ENCODE peak calls at places on chromosomes 2 and 18, in nine cellular contexts. One of them, this sample, is unnamed.

GRCh38 chr18:23225518-23225917 is 90.2 kb downstream of the CABLES1 start:
- DNase-seq in PC-9: no peak
- DNase-seq in body of pancreas: no peak
- DNase-seq in astrocyte of the spinal cord: peak; percentile 95
- DNase-seq in epithelial cell of esophagus: no peak
- DNase-seq in astrocyte: peak; percentile 98
- DNase-seq in NB4: no peak
- DNase-seq in thoracic aorta: no peak
- DNase-seq in brain microvascular endothelial cell: peak; percentile 79
- DNase-seq in this sample: peak; percentile 89

GRCh38 chr2:40181855-40182254 is 270.0 kb downstream of the SLC8A1 start:
- DNase-seq in PC-9: no peak
- DNase-seq in body of pancreas: no peak
- DNase-seq in astrocyte of the spinal cord: no peak
- DNase-seq in epithelial cell of esophagus: no peak
- DNase-seq in astrocyte: no peak
- DNase-seq in NB4: no peak
- DNase-seq in thoracic aorta: no peak
- DNase-seq in brain microvascular endothelial cell: no peak
- DNase-seq in this sample: no peak

GRCh38 chr2:9010866-9011265 is 7.4 kb upstream of the MBOAT2 start:
- DNase-seq in PC-9: no peak
- DNase-seq in body of pancreas: no peak
- DNase-seq in astrocyte of the spinal cord: peak; percentile 84
- DNase-seq in epithelial cell of esophagus: no peak
- DNase-seq in astrocyte: peak; percentile 78
- DNase-seq in NB4: no peak
- DNase-seq in thoracic aorta: no peak
- DNase-seq in brain microvascular endothelial cell: peak; percentile 13
- DNase-seq in this sample: peak; percentile 60

GRCh38 chr2:40348038-40348437 is 103.9 kb downstream of the SLC8A1 start:
- DNase-seq in PC-9: no peak
- DNase-seq in body of pancreas: no peak
- DNase-seq in astrocyte of the spinal cord: no peak
- DNase-seq in epithelial cell of esophagus: no peak
- DNase-seq in astrocyte: no peak
- DNase-seq in NB4: no peak
- DNase-seq in thoracic aorta: no peak
- DNase-seq in brain microvascular endothelial cell: no peak
- DNase-seq in this sample: no peak

GRCh38 chr2:208183526-208183925 is 6.3 kb downstream of the C2orf80 start:
- DNase-seq in PC-9: no peak
- DNase-seq in body of pancreas: no peak
- DNase-seq in astrocyte of the spinal cord: no peak
- DNase-seq in epithelial cell of esophagus: no peak
- DNase-seq in astrocyte: no peak
- DNase-seq in NB4: no peak
- DNase-seq in thoracic aorta: no peak
- DNase-seq in brain microvascular endothelial cell: no peak
- DNase-seq in this sample: no peak

GRCh38 chr18:21897811-21898210 is 157.2 kb downstream of the MIB1 start:
- DNase-seq in PC-9: peak; percentile 24
- DNase-seq in body of pancreas: peak; percentile 52
- DNase-seq in astrocyte of the spinal cord: peak; percentile 41
- DNase-seq in epithelial cell of esophagus: peak; percentile 52
- DNase-seq in astrocyte: no peak
- DNase-seq in NB4: peak; percentile 53
- DNase-seq in thoracic aorta: no peak
- DNase-seq in brain microvascular endothelial cell: peak; percentile 47
- DNase-seq in this sample: no peak

GRCh38 chr2:128644745-128645256 is 326.1 kb upstream of the HS6ST1 start:
- DNase-seq in PC-9: no peak
- DNase-seq in body of pancreas: no peak
- DNase-seq in astrocyte of the spinal cord: no peak
- DNase-seq in epithelial cell of esophagus: no peak
- DNase-seq in astrocyte: no peak
- DNase-seq in NB4: no peak
- DNase-seq in thoracic aorta: no peak
- DNase-seq in brain microvascular endothelial cell: no peak
- DNase-seq in this sample: no peak

GRCh38 chr2:236715511-236715961 is 145.9 kb downstream of the ACKR3 start:
- DNase-seq in PC-9: no peak
- DNase-seq in body of pancreas: no peak
- DNase-seq in astrocyte of the spinal cord: no peak
- DNase-seq in epithelial cell of esophagus: no peak
- DNase-seq in astrocyte: peak; percentile 28
- DNase-seq in NB4: no peak
- DNase-seq in thoracic aorta: no peak
- DNase-seq in brain microvascular endothelial cell: no peak
- DNase-seq in this sample: no peak

GRCh38 chr2:45651415-45652089 is at the start of gene PRKCE:
- DNase-seq in PC-9: peak; percentile 38
- DNase-seq in body of pancreas: peak; percentile 69
- DNase-seq in astrocyte of the spinal cord: peak; percentile 29
- DNase-seq in epithelial cell of esophagus: peak; percentile 29
- DNase-seq in astrocyte: no peak
- DNase-seq in NB4: peak; percentile 21
- DNase-seq in thoracic aorta: peak; percentile 20
- DNase-seq in brain microvascular endothelial cell: peak; percentile 17
- DNase-seq in this sample: no peak

GRCh38 chr2:14774569-14774968 is 142.1 kb downstream of the LRATD1 start:
- DNase-seq in PC-9: no peak
- DNase-seq in body of pancreas: no peak
- DNase-seq in astrocyte of the spinal cord: no peak
- DNase-seq in epithelial cell of esophagus: no peak
- DNase-seq in astrocyte: no peak
- DNase-seq in NB4: no peak
- DNase-seq in thoracic aorta: no peak
- DNase-seq in brain microvascular endothelial cell: no peak
- DNase-seq in this sample: no peak

GRCh38 chr18:69944434-69944833 is 3.2 kb downstream of the CD226 start:
- DNase-seq in PC-9: no peak
- DNase-seq in body of pancreas: no peak
- DNase-seq in astrocyte of the spinal cord: no peak
- DNase-seq in epithelial cell of esophagus: no peak
- DNase-seq in astrocyte: no peak
- DNase-seq in NB4: no peak
- DNase-seq in thoracic aorta: no peak
- DNase-seq in brain microvascular endothelial cell: no peak
- DNase-seq in this sample: no peak

GRCh38 chr2:120686511-120687168 is 49.0 kb upstream of the GLI2 start:
- DNase-seq in PC-9: no peak
- DNase-seq in body of pancreas: no peak
- DNase-seq in astrocyte of the spinal cord: no peak
- DNase-seq in epithelial cell of esophagus: no peak
- DNase-seq in astrocyte: no peak
- DNase-seq in NB4: no peak
- DNase-seq in thoracic aorta: no peak
- DNase-seq in brain microvascular endothelial cell: no peak
- DNase-seq in this sample: no peak

GRCh38 chr2:136117391-136117841 is 533 bp downstream of the CXCR4 start:
- DNase-seq in PC-9: no peak
- DNase-seq in body of pancreas: no peak
- DNase-seq in astrocyte of the spinal cord: peak; percentile 39
- DNase-seq in epithelial cell of esophagus: peak; percentile 37
- DNase-seq in astrocyte: peak; percentile 36
- DNase-seq in NB4: peak; percentile 80
- DNase-seq in thoracic aorta: no peak
- DNase-seq in brain microvascular endothelial cell: peak; percentile 16
- DNase-seq in this sample: no peak

GRCh38 chr2:221377597-221377996 is 194.5 kb downstream of the EPHA4 start:
- DNase-seq in PC-9: no peak
- DNase-seq in body of pancreas: no peak
- DNase-seq in astrocyte of the spinal cord: no peak
- DNase-seq in epithelial cell of esophagus: no peak
- DNase-seq in astrocyte: no peak
- DNase-seq in NB4: no peak
- DNase-seq in thoracic aorta: no peak
- DNase-seq in brain microvascular endothelial cell: no peak
- DNase-seq in this sample: no peak

GRCh38 chr2:75277111-75277510 is 77.8 kb upstream of the TACR1 start:
- DNase-seq in PC-9: no peak
- DNase-seq in body of pancreas: no peak
- DNase-seq in astrocyte of the spinal cord: peak; percentile 54
- DNase-seq in epithelial cell of esophagus: peak; percentile 67
- DNase-seq in astrocyte: peak; percentile 67
- DNase-seq in NB4: no peak
- DNase-seq in thoracic aorta: no peak
- DNase-seq in brain microvascular endothelial cell: no peak
- DNase-seq in this sample: peak; percentile 19

GRCh38 chr2:241617431-241618154 is 19.4 kb downstream of the THAP4 start:
- DNase-seq in PC-9: no peak
- DNase-seq in body of pancreas: no peak
- DNase-seq in astrocyte of the spinal cord: peak; percentile 18
- DNase-seq in epithelial cell of esophagus: peak; percentile 33
- DNase-seq in astrocyte: no peak
- DNase-seq in NB4: no peak
- DNase-seq in thoracic aorta: no peak
- DNase-seq in brain microvascular endothelial cell: no peak
- DNase-seq in this sample: no peak

GRCh38 chr2:74560591-74560990 is 6.1 kb downstream of the DOK1 start:
- DNase-seq in PC-9: peak; percentile 28
- DNase-seq in body of pancreas: no peak
- DNase-seq in astrocyte of the spinal cord: no peak
- DNase-seq in epithelial cell of esophagus: peak; percentile 18
- DNase-seq in astrocyte: no peak
- DNase-seq in NB4: no peak
- DNase-seq in thoracic aorta: no peak
- DNase-seq in brain microvascular endothelial cell: no peak
- DNase-seq in this sample: no peak

GRCh38 chr2:60213865-60214657 is 339.4 kb downstream of the BCL11A start:
- DNase-seq in PC-9: no peak
- DNase-seq in body of pancreas: peak; percentile 78
- DNase-seq in astrocyte of the spinal cord: no peak
- DNase-seq in epithelial cell of esophagus: peak; percentile 99
- DNase-seq in astrocyte: no peak
- DNase-seq in NB4: peak; percentile 69
- DNase-seq in thoracic aorta: no peak
- DNase-seq in brain microvascular endothelial cell: no peak
- DNase-seq in this sample: no peak

GRCh38 chr18:62982600-62983251 is 267.4 kb downstream of the PHLPP1 start:
- DNase-seq in PC-9: peak; percentile 36
- DNase-seq in body of pancreas: peak; percentile 59
- DNase-seq in astrocyte of the spinal cord: peak; percentile 57
- DNase-seq in epithelial cell of esophagus: peak; percentile 55
- DNase-seq in astrocyte: peak; percentile 17
- DNase-seq in NB4: peak; percentile 68
- DNase-seq in thoracic aorta: no peak
- DNase-seq in brain microvascular endothelial cell: peak; percentile 33
- DNase-seq in this sample: no peak
- H3K4me3 ChIP-seq in PC-9: no peak overlapping the region
- H3K4me3 ChIP-seq in body of pancreas: no peak overlapping the region
- H3K4me3 ChIP-seq in astrocyte of the spinal cord: no peak overlapping the region
- H3K4me3 ChIP-seq in epithelial cell of esophagus: no peak overlapping the region
- H3K4me3 ChIP-seq in astrocyte: no peak overlapping the region
- H3K4me3 ChIP-seq in NB4: no peak overlapping the region
- H3K4me3 ChIP-seq in thoracic aorta: peak overlapping the region; percentile 71
- H3K4me3 ChIP-seq in brain microvascular endothelial cell: peak overlapping the region; percentile 33
- H3K4me3 ChIP-seq in this sample: peak overlapping the region; percentile 12

GRCh38 chr2:106537047-106537446 is 49.9 kb downstream of the CD8B2 start:
- DNase-seq in PC-9: no peak
- DNase-seq in body of pancreas: no peak
- DNase-seq in astrocyte of the spinal cord: no peak
- DNase-seq in epithelial cell of esophagus: no peak
- DNase-seq in astrocyte: no peak
- DNase-seq in NB4: peak; percentile 79
- DNase-seq in thoracic aorta: no peak
- DNase-seq in brain microvascular endothelial cell: no peak
- DNase-seq in this sample: no peak

GRCh38 chr2:106536490-106536889 is 49.3 kb downstream of the CD8B2 start:
- DNase-seq in PC-9: no peak
- DNase-seq in body of pancreas: no peak
- DNase-seq in astrocyte of the spinal cord: no peak
- DNase-seq in epithelial cell of esophagus: no peak
- DNase-seq in astrocyte: no peak
- DNase-seq in NB4: no peak
- DNase-seq in thoracic aorta: no peak
- DNase-seq in brain microvascular endothelial cell: no peak
- DNase-seq in this sample: no peak

GRCh38 chr2:106540886-106541285 is 53.7 kb downstream of the CD8B2 start:
- DNase-seq in PC-9: no peak
- DNase-seq in body of pancreas: no peak
- DNase-seq in astrocyte of the spinal cord: no peak
- DNase-seq in epithelial cell of esophagus: no peak
- DNase-seq in astrocyte: no peak
- DNase-seq in NB4: peak; percentile 21
- DNase-seq in thoracic aorta: no peak
- DNase-seq in brain microvascular endothelial cell: no peak
- DNase-seq in this sample: no peak

GRCh38 chr2:106534471-106534870 is 47.3 kb downstream of the CD8B2 start:
- DNase-seq in PC-9: no peak
- DNase-seq in body of pancreas: no peak
- DNase-seq in astrocyte of the spinal cord: no peak
- DNase-seq in epithelial cell of esophagus: no peak
- DNase-seq in astrocyte: no peak
- DNase-seq in NB4: no peak
- DNase-seq in thoracic aorta: no peak
- DNase-seq in brain microvascular endothelial cell: no peak
- DNase-seq in this sample: no peak

GRCh38 chr2:106537711-106538275 is 50.6 kb downstream of the CD8B2 start:
- DNase-seq in PC-9: no peak
- DNase-seq in body of pancreas: no peak
- DNase-seq in astrocyte of the spinal cord: no peak
- DNase-seq in epithelial cell of esophagus: no peak
- DNase-seq in astrocyte: no peak
- DNase-seq in NB4: no peak
- DNase-seq in thoracic aorta: no peak
- DNase-seq in brain microvascular endothelial cell: no peak
- DNase-seq in this sample: no peak
- TF ChIP-seq CTCF in PC-9: no peak
- TF ChIP-seq CTCF in body of pancreas: no peak
- TF ChIP-seq CTCF in astrocyte of the spinal cord: no peak
- TF ChIP-seq CTCF in epithelial cell of esophagus: no peak
- TF ChIP-seq CTCF in astrocyte: no peak
- TF ChIP-seq CTCF in NB4: no peak
- TF ChIP-seq CTCF in thoracic aorta: no peak
- TF ChIP-seq CTCF in brain microvascular endothelial cell: no peak
- TF ChIP-seq CTCF in this sample: no peak

GRCh38 chr18:79797518-79798345 is at the start of gene KCNG2:
- DNase-seq in PC-9: peak; percentile 3
- DNase-seq in body of pancreas: no peak
- DNase-seq in astrocyte of the spinal cord: no peak
- DNase-seq in epithelial cell of esophagus: peak; percentile 9
- DNase-seq in astrocyte: no peak
- DNase-seq in NB4: peak; percentile 41
- DNase-seq in thoracic aorta: no peak
- DNase-seq in brain microvascular endothelial cell: no peak
- DNase-seq in this sample: no peak
- H3K4me3 ChIP-seq in PC-9: no peak within 1 kb of the TSS
- H3K4me3 ChIP-seq in body of pancreas: no peak within 1 kb of the TSS
- H3K4me3 ChIP-seq in astrocyte of the spinal cord: no peak within 1 kb of the TSS
- H3K4me3 ChIP-seq in epithelial cell of esophagus: no peak within 1 kb of the TSS
- H3K4me3 ChIP-seq in astrocyte: no peak within 1 kb of the TSS
- H3K4me3 ChIP-seq in NB4: no peak within 1 kb of the TSS
- H3K4me3 ChIP-seq in thoracic aorta: peak within 1 kb of the TSS; percentile 48
- H3K4me3 ChIP-seq in brain microvascular endothelial cell: peak within 1 kb of the TSS; percentile 32
- H3K4me3 ChIP-seq in this sample: no peak within 1 kb of the TSS

DNA sequence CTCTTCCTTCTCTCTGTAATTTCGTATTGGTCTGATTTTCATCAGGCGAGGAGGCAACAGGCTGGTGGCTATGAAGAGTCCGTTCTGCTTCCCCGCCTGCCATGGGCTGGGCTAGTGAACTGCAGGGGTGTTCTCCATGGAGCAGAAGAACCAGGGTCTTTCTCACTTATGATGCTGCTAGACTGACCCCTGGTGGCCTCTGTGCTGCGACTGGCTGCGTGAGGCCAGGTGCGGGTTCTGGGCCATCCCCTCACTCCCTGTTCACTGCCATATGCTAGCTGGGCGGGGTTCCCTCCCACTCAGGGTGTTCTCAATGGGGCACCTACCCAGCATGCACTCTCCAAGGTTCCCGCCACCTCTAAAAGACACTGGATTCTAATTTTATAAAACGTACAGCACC is 35.0 kb downstream of the ZAP70 start:
- DNase-seq in PC-9: no peak
- DNase-seq in body of pancreas: no peak
- DNase-seq in astrocyte of the spinal cord: no peak
- DNase-seq in epithelial cell of esophagus: peak; percentile 26
- DNase-seq in astrocyte: no peak
- DNase-seq in NB4: peak; percentile 95
- DNase-seq in thoracic aorta: no peak
- DNase-seq in brain microvascular endothelial cell: no peak
- DNase-seq in this sample: no peak
- TF ChIP-seq CTCF in PC-9: peak; percentile 40
- TF ChIP-seq CTCF in body of pancreas: no peak
- TF ChIP-seq CTCF in astrocyte of the spinal cord: peak; percentile 31
- TF ChIP-seq CTCF in epithelial cell of esophagus: no peak
- TF ChIP-seq CTCF in astrocyte: no peak
- TF ChIP-seq CTCF in NB4: peak; percentile 79
- TF ChIP-seq CTCF in thoracic aorta: no peak
- TF ChIP-seq CTCF in brain microvascular endothelial cell: peak; percentile 54
- TF ChIP-seq CTCF in this sample: peak; percentile 14

This sample was measured in AG04449.